ENCODE peak calls at places on chromosome 11, in five cellular contexts. W, Q, C, D and H are unnamed samples.

GRCh38 chr11:33172996-33173395 is 11.7 kb upstream of the CSTF3 start:
- DNase-seq in Q (no peak), W (no peak), D (peak), C (no peak), H (no peak)

GRCh38 chr11:117824571-117825537 is at the start of gene FXYD2:
- DNase-seq in W (no peak), D (no peak), C (peak), Q (peak), H (no peak)

GRCh38 chr11:8297781-8298440 is 34.2 kb upstream of the LMO1 start:
- DNase-seq in W (no peak), C (no peak), D (no peak), Q (peak), H (no peak)

GRCh38 chr11:47979378-47980092 is 824 bp upstream of the PTPRJ start:
- DNase-seq in D (peak), W (no peak), C (peak), Q (no peak), H (no peak)

GRCh38 chr11:131845255-131845654 is 474.8 kb downstream of the NTM start:
- DNase-seq in W (no peak), C (no peak), D (no peak), Q (no peak), H (no peak)

GRCh38 chr11:101583180-101584128 is at the start of gene TRPC6:
- DNase-seq in Q (no peak), C (peak), D (peak), W (no peak), H (no peak)

GRCh38 chr11:78083036-78083435 is 3.4 kb upstream of the NDUFC2 start:
- DNase-seq in D (no peak), C (no peak), W (no peak), Q (no peak), H (no peak)

GRCh38 chr11:18393581-18394299 is 623 bp upstream of the LDHA start:
- DNase-seq in W (no peak), Q (peak), C (no peak), D (peak), H (no peak)

GRCh38 chr11:74818283-74818946 is 69.8 kb downstream of the RNF169 start:
- DNase-seq in Q (no peak), W (no peak), D (no peak), C (no peak), H (no peak)

GRCh38 chr11:72743321-72744221 is 8.6 kb downstream of the ARAP1 start:
- DNase-seq in W (no peak), Q (no peak), D (no peak), C (peak), H (no peak)

GRCh38 chr11:132914600-132914999 is 617.7 kb downstream of the OPCML start:
- DNase-seq in Q (no peak), W (no peak), D (no peak), C (no peak), H (no peak)

GRCh38 chr11:19220903-19221682 is 19.3 kb upstream of the CSRP3 start:
- DNase-seq in D (no peak), W (no peak), C (no peak), Q (no peak), H (peak)

GRCh38 chr11:62832346-62833234 is at the start of gene TEX54:
- DNase-seq in Q (peak), C (no peak), W (no peak), D (no peak), H (no peak)

GRCh38 chr11:61516675-61517516 is 8.3 kb downstream of the LRRC10B start:
- DNase-seq in W (no peak), C (peak), Q (no peak), D (peak), H (no peak)

GRCh38 chr11:114258696-114259095 is 37.5 kb upstream of the NNMT start:
- DNase-seq in C (no peak), Q (no peak), D (no peak), W (no peak), H (no peak)

GRCh38 chr11:129967996-129968395 is 34.6 kb downstream of the PRDM10 start:
- DNase-seq in W (no peak), C (no peak), D (no peak), Q (no peak), H (no peak)

GRCh38 chr11:10818594-10818993 is 9.9 kb upstream of the EIF4G2 start:
- DNase-seq in C (no peak), W (no peak), Q (no peak), D (no peak), H (no peak)

GRCh38 chr11:64909653-64910343 is 7.2 kb downstream of the ATG2A start:
- DNase-seq in Q (no peak), W (no peak), C (no peak), D (no peak), H (no peak)

GRCh38 chr11:128095459-128096096 is 491.8 kb downstream of the ETS1 start:
- DNase-seq in C (no peak), W (peak), D (no peak), Q (no peak), H (no peak)

GRCh38 chr11:95674669-95675358 is 114.8 kb downstream of the FAM76B start:
- DNase-seq in W (no peak), Q (no peak), D (no peak), C (no peak), H (no peak)

GRCh38 chr11:75398906-75399305 is 412 bp upstream of the RPS3 start:
- DNase-seq in W (no peak), Q (no peak), C (peak), D (no peak), H (no peak)

GRCh38 chr11:33476945-33477584 is 219.9 kb downstream of the HIPK3 start:
- DNase-seq in Q (no peak), W (no peak), C (no peak), D (no peak), H (no peak)

GRCh38 chr11:132961453-132961852 is 570.8 kb downstream of the OPCML start:
- DNase-seq in Q (no peak), D (no peak), W (no peak), C (no peak), H (no peak)

GRCh38 chr11:46849631-46850030 is 3.6 kb upstream of the CKAP5 start:
- DNase-seq in D (no peak), C (no peak), Q (no peak), W (no peak), H (no peak)

GRCh38 chr11:33835143-33835878 is 56.6 kb downstream of the LMO2 start:
- DNase-seq in W (peak), D (peak), C (no peak), Q (no peak), H (peak)

GRCh38 chr11:75270896-75271415 is 30.4 kb downstream of the TPBGL start:
- DNase-seq in W (no peak), D (no peak), Q (peak), C (no peak), H (no peak)

GRCh38 chr11:119306373-119306890 is 10.5 kb downstream of the MCAM start:
- DNase-seq in Q (peak), C (no peak), D (no peak), W (no peak), H (no peak)

GRCh38 chr11:35295751-35296150 is 123.6 kb downstream of the SLC1A2 start:
- DNase-seq in C (no peak), W (no peak), D (no peak), Q (no peak), H (no peak)

GRCh38 chr11:97454988-97455387 is 1065.2 kb downstream of the JRKL start:
- DNase-seq in D (peak), C (no peak), Q (no peak), W (no peak), H (peak)

GRCh38 chr11:74226907-74227306 is 55.8 kb downstream of the PPME1 start:
- DNase-seq in W (no peak), C (no peak), Q (no peak), D (peak), H (no peak)

GRCh38 chr11:60125962-60126585 is 37.6 kb downstream of the MS4A2 start:
- DNase-seq in C (no peak), Q (no peak), W (no peak), D (no peak), H (no peak)

GRCh38 chr11:100827934-100828661 is 141.0 kb downstream of the ARHGAP42 start:
- DNase-seq in Q (no peak), D (peak), C (peak), W (peak), H (no peak)

GRCh38 chr11:26622201-26622600 is 50.1 kb upstream of the MUC15 start:
- DNase-seq in Q (no peak), C (no peak), D (no peak), W (no peak), H (no peak)

GRCh38 chr11:95762513-95762912 is 27.1 kb downstream of the FAM76B start:
- DNase-seq in D (no peak), W (no peak), Q (no peak), C (no peak), H (no peak)

GRCh38 chr11:117225553-117226170 is 6.2 kb downstream of the PCSK7 start:
- DNase-seq in D (no peak), W (no peak), Q (peak), C (no peak), H (no peak)

GRCh38 chr11:66867425-66868040 is 10.7 kb downstream of the LRFN4 start:
- DNase-seq in Q (no peak), C (peak), D (no peak), W (no peak), H (no peak)

GRCh38 chr11:66869471-66869870 is 12.6 kb downstream of the LRFN4 start:
- DNase-seq in Q (no peak), C (no peak), W (no peak), D (no peak), H (no peak)

GRCh38 chr11:66870131-66870530 is 13.3 kb downstream of the LRFN4 start:
- DNase-seq in C (no peak), Q (no peak), W (no peak), D (no peak), H (no peak)

GRCh38 chr11:66868082-66868725 is 11.3 kb downstream of the LRFN4 start:
- DNase-seq in D (no peak), W (no peak), C (no peak), Q (no peak), H (no peak)

DNA sequence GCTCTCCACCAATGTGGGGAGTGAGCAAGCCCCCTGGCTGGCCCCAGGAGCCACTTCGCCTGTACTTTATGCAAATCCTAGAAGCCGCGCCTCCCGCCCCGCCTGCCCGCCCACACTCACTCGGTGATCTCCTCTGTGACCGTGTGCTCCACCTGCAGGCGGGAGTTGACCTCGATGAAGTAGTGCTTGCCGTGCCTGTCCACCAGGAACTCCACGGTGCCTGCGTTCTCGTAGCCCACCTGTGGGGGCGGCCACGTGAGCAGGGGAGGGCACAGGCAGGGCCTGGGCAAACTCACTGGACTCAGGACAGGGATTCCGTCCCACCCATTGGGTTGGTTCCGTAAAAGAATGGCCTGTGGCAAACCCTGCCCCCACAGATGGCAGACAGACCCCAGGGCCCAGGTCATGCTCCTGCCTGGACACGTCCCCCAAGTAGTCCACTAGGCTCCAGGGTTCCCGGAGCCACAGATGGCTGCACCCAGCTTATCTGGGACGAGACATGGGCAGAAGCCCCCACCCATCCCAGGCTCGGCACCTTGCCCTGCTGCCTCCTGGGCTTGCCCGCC is 11.9 kb downstream of the LRFN4 start:
- DNase-seq in Q (no peak), W (no peak), D (peak), C (peak), H (no peak)
- H3K4me3 ChIP-seq in Q (no peak), W (no peak), D (no peak), C (no peak), H (no peak)

GRCh38 chr11:3135491-3136440 is 29.3 kb downstream of the OSBPL5 start:
- DNase-seq in C (no peak), Q (no peak), D (no peak), W (no peak), H (no peak)
- TF ChIP-seq CTCF in C (peak), Q (no peak), D (no peak), W (no peak), H (no peak)

GRCh38 chr11:122100222-122101080 is 15.6 kb downstream of the BLID start:
- DNase-seq in C (no peak), D (peak), W (no peak), Q (peak), H (no peak)

GRCh38 chr11:122095950-122096942 is 19.8 kb downstream of the BLID start:
- DNase-seq in Q (no peak), D (no peak), C (no peak), W (no peak), H (no peak)

GRCh38 chr11:122099345-122100045 is 16.5 kb downstream of the BLID start:
- DNase-seq in D (no peak), Q (no peak), C (no peak), W (no peak), H (no peak)

GRCh38 chr11:122097419-122098001 is 18.5 kb downstream of the BLID start:
- DNase-seq in Q (no peak), D (no peak), C (no peak), W (no peak), H (no peak)

DNA sequence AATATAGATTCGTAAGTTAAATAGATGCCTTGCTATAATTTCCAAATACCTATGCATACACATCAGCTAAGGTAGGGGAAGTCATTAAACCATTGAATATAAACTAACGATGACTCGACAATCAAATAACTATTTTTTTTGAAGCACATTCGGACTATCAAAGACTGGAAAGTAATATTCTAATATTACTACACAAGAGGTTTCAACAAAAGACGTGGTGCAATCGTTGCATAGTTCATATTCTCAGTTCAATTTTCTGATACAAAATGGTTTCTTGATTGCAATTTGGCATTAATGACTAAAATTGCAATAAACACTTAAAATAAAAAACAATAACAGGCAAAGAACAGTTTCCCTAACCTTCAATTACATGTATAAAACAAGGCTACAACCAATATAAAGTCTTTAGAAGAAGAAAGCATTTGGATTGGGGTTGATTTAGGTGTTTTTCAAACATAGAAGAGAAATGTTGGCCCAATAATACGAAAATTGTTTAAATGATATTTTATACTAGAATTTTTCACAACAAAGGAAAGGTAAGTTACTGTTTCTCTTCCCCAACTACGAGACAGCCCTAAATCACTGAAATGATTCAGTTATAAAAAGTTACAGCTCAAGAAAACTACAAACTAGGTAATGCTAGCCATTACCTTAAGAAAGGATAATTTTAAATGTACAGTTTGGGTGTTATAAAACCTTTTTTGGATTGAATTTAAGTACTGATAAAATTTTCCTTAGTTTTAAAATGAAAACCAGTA is 17.6 kb downstream of the BLID start:
- DNase-seq in D (no peak), Q (no peak), W (no peak), C (no peak), H (no peak)
- H3K4me3 ChIP-seq in D (peak), Q (peak), W (peak), C (no peak), H (no peak)

GRCh38 chr11:93715797-93716396 is 25.4 kb downstream of the TAF1D start:
- DNase-seq in Q (no peak), D (no peak), C (no peak), W (no peak), H (no peak)

GRCh38 chr11:93712678-93713077 is 28.6 kb downstream of the TAF1D start:
- DNase-seq in W (no peak), Q (no peak), C (no peak), D (no peak), H (no peak)

DNA sequence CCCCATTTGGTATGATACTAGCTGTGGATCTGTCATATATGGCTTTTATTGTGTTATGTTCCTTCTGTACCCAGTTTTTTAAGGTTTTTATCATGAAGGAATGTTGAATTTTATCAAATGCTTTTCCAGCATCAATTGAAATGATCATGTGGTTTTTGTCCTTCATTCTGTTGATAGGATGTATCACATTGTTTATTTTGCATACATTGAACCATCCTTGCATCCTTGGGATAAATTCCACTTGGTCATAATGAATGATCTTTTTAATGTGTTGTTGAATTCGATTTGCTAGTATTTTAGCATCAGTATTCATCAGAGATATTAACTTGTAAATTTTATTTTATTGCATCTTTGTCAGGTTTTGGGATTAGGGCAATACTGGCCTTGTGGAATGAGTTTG is 31.1 kb downstream of the TAF1D start:
- DNase-seq in D (no peak), Q (no peak), C (no peak), W (no peak), H (no peak)
- TF ChIP-seq CTCF in D (no peak), Q (no peak), C (no peak), W (no peak), H (no peak)

DNA sequence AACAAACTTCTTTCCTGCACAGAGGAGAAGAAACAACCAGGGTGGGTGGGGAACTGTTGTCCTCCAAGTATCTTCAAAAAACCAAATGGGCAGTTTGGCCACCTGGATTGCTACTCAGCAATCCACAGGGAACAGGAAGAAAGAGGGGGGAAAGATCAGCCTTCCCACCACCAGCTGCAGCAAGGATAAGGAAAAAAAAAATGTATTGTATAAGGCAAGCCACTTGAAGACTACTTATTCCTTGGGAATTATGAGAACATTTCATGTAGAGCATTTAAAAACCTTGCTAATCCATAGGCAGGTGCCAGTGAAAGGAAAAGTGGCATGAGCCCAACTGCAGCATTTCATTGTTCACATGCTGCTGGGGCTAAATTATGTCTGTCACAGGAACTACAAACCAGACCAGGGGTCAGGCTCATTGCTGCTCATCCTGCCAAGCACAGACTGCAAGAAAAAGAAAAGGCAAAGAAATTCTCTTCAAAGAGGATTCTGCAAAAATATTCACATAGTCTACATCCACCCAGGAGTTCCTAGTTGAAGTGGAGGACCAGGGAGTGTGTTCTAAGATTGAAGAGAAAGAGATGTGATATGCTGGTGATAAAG is 2.2 kb downstream of the RAB30 start:
- DNase-seq in D (no peak), C (no peak), W (no peak), Q (no peak), H (no peak)
- H3K4me3 ChIP-seq in D (no peak), C (no peak), W (no peak), Q (peak), H (no peak)

GRCh38 chr11:9386086-9386485 is 1.6 kb downstream of the IPO7 start:
- DNase-seq in Q (no peak), W (no peak), D (no peak), C (no peak), H (no peak)

GRCh38 chr11:9386901-9387300 is 2.4 kb downstream of the IPO7 start:
- DNase-seq in D (no peak), Q (no peak), C (no peak), W (no peak), H (no peak)

GRCh38 chr11:9380773-9381172 is 3.7 kb upstream of the IPO7 start:
- DNase-seq in C (no peak), D (peak), W (no peak), Q (no peak), H (no peak)

GRCh38 chr11:9385288-9385902 is 943 bp downstream of the IPO7 start:
- DNase-seq in Q (no peak), D (no peak), W (no peak), C (no peak), H (no peak)

DNA sequence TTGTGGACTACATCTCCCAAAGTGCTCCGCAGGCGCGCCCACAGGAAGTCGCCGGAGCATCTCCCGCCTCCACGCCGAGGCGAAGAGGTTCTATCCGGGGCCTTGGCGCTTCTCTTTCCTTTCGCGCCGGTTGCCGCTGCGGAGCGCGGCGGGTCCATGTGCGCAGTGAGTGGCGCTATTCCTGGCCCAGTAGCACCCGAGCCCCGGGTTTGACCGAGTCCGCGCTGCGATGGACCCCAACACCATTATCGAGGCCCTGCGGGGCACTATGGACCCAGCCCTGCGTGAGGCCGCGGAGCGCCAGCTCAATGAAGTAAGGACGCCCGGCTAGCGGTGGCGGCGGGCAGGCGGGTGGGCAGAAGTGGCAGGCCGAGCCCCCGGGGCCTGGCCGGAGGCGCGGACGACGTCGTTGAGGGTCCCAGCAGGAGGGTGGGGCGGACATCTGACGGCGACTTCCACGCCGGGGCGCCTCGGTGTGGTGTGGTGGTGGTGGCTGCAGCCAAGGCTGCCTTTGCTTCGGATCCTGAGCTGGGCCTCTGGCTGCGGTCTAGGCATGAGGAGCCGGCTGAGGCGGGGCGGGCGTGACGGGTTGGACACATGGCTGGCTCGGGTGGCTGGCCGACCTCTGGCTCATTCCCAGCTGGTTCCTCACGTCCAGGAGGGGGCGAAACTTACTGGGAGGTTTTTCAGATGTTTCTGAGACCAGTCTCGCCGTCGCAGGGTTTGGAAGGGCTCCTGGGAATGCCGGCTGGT is at the start of gene IPO7:
- DNase-seq in Q (peak), C (peak), D (peak), W (peak), H (peak)
- TF ChIP-seq CTCF in Q (no peak), C (peak), D (peak), W (peak), H (peak)

GRCh38 chr11:93198221-93198650 is 445 bp upstream of the SLC36A4 start:
- DNase-seq in D (no peak), Q (no peak), C (no peak), W (no peak), H (no peak)
- H3K4me3 ChIP-seq in D (peak), Q (peak), C (peak), W (peak), H (peak)